ENCODE peak calls at places on chromosomes 7 and 10, in seven cellular contexts. L is right atrium auricular region, D is transverse colon, Y is OCI-LY7, P is cardiac muscle cell, H is prostate gland, R is endodermal cell. O is an unnamed sample.

GRCh38 chr7:135204271-135204872 is 7.0 kb downstream of the WDR91 start:
- DNase-seq in D (no peak), L (no peak), H (no peak), R (no peak), Y (no peak), P (peak; percentile 78), O (no peak)

GRCh38 chr10:3805227-3805790 is 20.3 kb upstream of the KLF6 start:
- DNase-seq in L (no peak), H (no peak), P (peak; percentile 71), D (no peak), R (no peak), Y (peak; percentile 67), O (no peak)

GRCh38 chr7:362416-363096 is 72.6 kb downstream of the FOXL3 start:
- DNase-seq in D (peak; percentile 39), R (no peak), P (peak; percentile 59), H (no peak), L (no peak), Y (no peak), O (peak; percentile 22)

GRCh38 chr10:125824736-125825135 is 1.4 kb downstream of the BCCIP start:
- DNase-seq in P (no peak), H (no peak), L (no peak), Y (no peak), D (no peak), R (peak; percentile 15), O (no peak)

GRCh38 chr10:57849726-57850357 is 417.9 kb downstream of the IPMK start:
- DNase-seq in R (no peak), Y (no peak), P (peak; percentile 30), L (no peak), H (no peak), D (no peak), O (no peak)

GRCh38 chr10:113135025-113135424 is 185.0 kb downstream of the TCF7L2 start:
- DNase-seq in R (no peak), P (no peak), L (no peak), D (no peak), Y (no peak), H (no peak), O (no peak)

GRCh38 chr7:26899519-26899918 is 35.1 kb upstream of the SKAP2 start:
- DNase-seq in L (no peak), R (no peak), H (no peak), Y (no peak), D (no peak), P (no peak), O (no peak)

GRCh38 chr10:8910314-8910713 is 855.8 kb downstream of the GATA3 start:
- DNase-seq in H (no peak), L (no peak), P (no peak), R (peak; percentile 49), D (no peak), Y (no peak), O (no peak)

GRCh38 chr10:124323145-124323725 is 95.5 kb downstream of the OAT start:
- DNase-seq in H (no peak), D (no peak), L (no peak), P (peak; percentile 37), R (peak; percentile 27), Y (no peak), O (no peak)

GRCh38 chr7:98974906-98975816 is 96.8 kb downstream of the TRRAP start:
- DNase-seq in P (no peak), H (no peak), R (no peak), L (peak; percentile 70), Y (no peak), D (no peak), O (peak; percentile 85)

GRCh38 chr10:132627736-132628512 is 90.3 kb downstream of the INPP5A start:
- DNase-seq in D (no peak), H (no peak), R (no peak), Y (no peak), P (peak; percentile 82), L (peak; percentile 71), O (peak; percentile 70)

GRCh38 chr7:27750336-27750735 is 10.4 kb downstream of the TAX1BP1 start:
- DNase-seq in H (no peak), D (no peak), P (no peak), Y (no peak), R (no peak), L (no peak), O (no peak)

GRCh38 chr7:135664046-135664589 is 1.8 kb downstream of the STMP1 start:
- DNase-seq in H (no peak), P (peak; percentile 33), R (no peak), Y (no peak), D (no peak), L (no peak), O (no peak)

GRCh38 chr7:79317728-79318127 is 135.7 kb downstream of the MAGI2 start:
- DNase-seq in L (no peak), R (peak; percentile 61), H (no peak), D (no peak), P (peak; percentile 80), Y (no peak), O (no peak)

GRCh38 chr7:47762207-47762606 is 180.3 kb upstream of the TNS3 start:
- DNase-seq in Y (no peak), D (no peak), P (no peak), L (no peak), H (no peak), R (no peak), O (no peak)

GRCh38 chr10:84427903-84428650 is 99.7 kb downstream of the CCSER2 start:
- DNase-seq in P (peak; percentile 16), H (peak; percentile 20), D (no peak), Y (no peak), R (no peak), L (no peak), O (no peak)

GRCh38 chr7:6375346-6376101 is 72.2 kb downstream of the DAGLB start:
- DNase-seq in Y (peak; percentile 62), L (no peak), D (no peak), R (no peak), H (no peak), P (peak; percentile 48), O (no peak)

GRCh38 chr10:124329941-124330340 is 88.8 kb downstream of the OAT start:
- DNase-seq in L (no peak), Y (no peak), H (no peak), P (no peak), D (no peak), R (peak; percentile 11), O (no peak)

GRCh38 chr7:27180431-27181175 is 4.4 kb downstream of the HOXA11 start:
- DNase-seq in H (no peak), L (no peak), Y (no peak), D (peak; percentile 19), P (no peak), R (peak; percentile 41), O (no peak)

GRCh38 chr7:14691597-14692203 is 210.9 kb downstream of the DGKB start:
- DNase-seq in R (peak; percentile 85), P (peak; percentile 49), Y (peak; percentile 47), D (peak; percentile 41), L (peak; percentile 64), H (peak; percentile 34), O (peak; percentile 58)

GRCh38 chr7:2687881-2688318 is at the start of gene AMZ1:
- DNase-seq in H (no peak), P (no peak), L (no peak), Y (no peak), R (peak; percentile 75), D (no peak), O (no peak)

GRCh38 chr7:116439005-116439404 is 60.5 kb upstream of the CAV2 start:
- DNase-seq in R (no peak), D (no peak), H (no peak), L (no peak), P (no peak), Y (no peak), O (no peak)

GRCh38 chr7:131409129-131409766 is 81.6 kb downstream of the MKLN1 start:
- DNase-seq in H (no peak), Y (no peak), P (no peak), D (no peak), R (no peak), L (no peak), O (no peak)
- H3K4me1 ChIP-seq in H (no peaks in the 10 kb centered on the region), Y (no peaks in the 10 kb centered on the region), P (no peaks in the 10 kb centered on the region), D (no peaks in the 10 kb centered on the region), R (no peaks in the 10 kb centered on the region), L (peaks cover 7% of the 10 kb centered on the region), O (peaks cover 8% of the 10 kb centered on the region)

GRCh38 chr10:15725603-15726002 is 5.9 kb upstream of the ITGA8 start:
- DNase-seq in Y (peak; percentile 22), H (peak; percentile 29), R (peak; percentile 53), L (no peak), P (peak; percentile 77), D (peak; percentile 12), O (no peak)
- TF ChIP-seq CTCF in Y (peak; percentile 72), H (no peak), R (peak; percentile 73), L (peak; percentile 64), P (peak; percentile 74), D (peak; percentile 21), O (peak; percentile 69)

GRCh38 chr7:55554055-55554454 is 18.2 kb downstream of the VOPP1 start:
- DNase-seq in L (no peak), P (no peak), R (no peak), Y (no peak), D (no peak), H (no peak), O (no peak)

GRCh38 chr7:55550010-55550409 is 22.3 kb downstream of the VOPP1 start:
- DNase-seq in P (no peak), D (peak; percentile 90), R (peak; percentile 49), L (no peak), Y (peak; percentile 68), H (peak; percentile 63), O (no peak)

GRCh38 chr7:55553087-55553345 is 19.3 kb downstream of the VOPP1 start:
- DNase-seq in D (no peak), P (no peak), H (no peak), R (no peak), Y (no peak), L (no peak), O (no peak)

GRCh38 chr7:55550838-55551537 is 21.3 kb downstream of the VOPP1 start:
- DNase-seq in H (no peak), D (no peak), Y (no peak), P (no peak), L (no peak), R (peak; percentile 26), O (no peak)

GRCh38 chr7:55552320-55553086 is 19.8 kb downstream of the VOPP1 start:
- DNase-seq in H (peak; percentile 49), D (peak; percentile 70), R (peak; percentile 58), Y (no peak), L (no peak), P (peak; percentile 82), O (peak; percentile 39)
- H3K4me3 ChIP-seq in H (no peak overlapping the region), D (no peak overlapping the region), R (no peak overlapping the region), Y (no peak overlapping the region), L (no peak overlapping the region), P (no peak overlapping the region), O (no peak overlapping the region)

GRCh38 chr10:74024600-74024999 is 26.7 kb downstream of the VCL start:
- DNase-seq in P (no peak), Y (no peak), H (no peak), D (no peak), R (no peak), L (no peak), O (no peak)

GRCh38 chr10:74027702-74028101 is 29.8 kb downstream of the VCL start:
- DNase-seq in H (no peak), L (no peak), D (no peak), P (no peak), R (no peak), Y (no peak), O (no peak)

GRCh38 chr10:74026428-74026979 is 28.6 kb downstream of the VCL start:
- DNase-seq in L (no peak), R (no peak), Y (no peak), D (no peak), P (no peak), H (no peak), O (no peak)

GRCh38 chr10:74022941-74023629 is 25.2 kb downstream of the VCL start:
- DNase-seq in P (no peak), L (no peak), Y (no peak), R (no peak), D (no peak), H (no peak), O (no peak)

GRCh38 chr10:74025380-74025978 is 27.6 kb downstream of the VCL start:
- DNase-seq in L (no peak), R (no peak), H (no peak), Y (no peak), D (no peak), P (no peak), O (no peak)
- H3K4me1 ChIP-seq in L (peaks cover 81% of the 10 kb centered on the region), R (peaks cover 6% of the 10 kb centered on the region), H (no peaks in the 10 kb centered on the region), Y (no peaks in the 10 kb centered on the region), D (peaks cover 24% of the 10 kb centered on the region), P (peaks cover 23% of the 10 kb centered on the region), O (peaks cover 37% of the 10 kb centered on the region)